ENCODE peak calls at places on chromosomes 6 and 20, in eight cellular contexts. P is PC-3, G is H1, U is activated B cell treated with CpG ODN at 0.5 μM for 24 hours, O is RKO, B is neural progenitor cell, I is GM03348, A is COR-L47. T is an unnamed sample.

GRCh38 chr20:41344938-41345728 is 4.5 kb downstream of the LPIN3 start:
- DNase-seq in P (no peak), G (no peak), U (no peak), O (no peak), B (no peak), I (no peak), A (no peak), T (no peak)

GRCh38 chr6:111794300-111794699 is 79.0 kb downstream of the FYN start:
- DNase-seq in P (no peak), G (no peak), U (no peak), O (no peak), B (no peak), I (no peak), A (no peak), T (no peak)

GRCh38 chr20:49408705-49409104 is 73.8 kb downstream of the KCNB1 start:
- DNase-seq in P (no peak), G (no peak), U (no peak), O (no peak), B (no peak), I (no peak), A (no peak), T (no peak)

GRCh38 chr6:145866449-145867401 is 52.1 kb upstream of the FBXO30 start:
- DNase-seq in P (no peak), G (no peak), U (no peak), O (no peak), B (no peak), I (no peak), A (no peak), T (no peak)

GRCh38 chr6:142500265-142500786 is 198.5 kb downstream of the ADGRG6 start:
- DNase-seq in P (no peak), G (no peak), U (no peak), O (no peak), B (no peak), I (peak), A (no peak), T (no peak)

GRCh38 chr20:1775117-1775516 is 117.5 kb upstream of the SIRPG start:
- DNase-seq in P (peak), G (no peak), U (no peak), O (peak), B (no peak), I (peak), A (no peak), T (no peak)

GRCh38 chr20:49846206-49846807 is 33.7 kb downstream of the SLC9A8 start:
- DNase-seq in P (peak), G (no peak), U (no peak), O (peak), B (peak), I (peak), A (peak), T (peak)

GRCh38 chr20:58542411-58543095 is 27.4 kb upstream of the APCDD1L start:
- DNase-seq in P (peak), G (peak), U (no peak), O (no peak), B (no peak), I (no peak), A (no peak), T (no peak)

GRCh38 chr6:11672261-11672660 is 106.3 kb downstream of the ADTRP start:
- DNase-seq in P (no peak), G (no peak), U (no peak), O (no peak), B (no peak), I (no peak), A (no peak), T (no peak)

GRCh38 chr20:35742741-35743523 is 872 bp upstream of the RBM39 start:
- DNase-seq in P (no peak), G (no peak), U (no peak), O (peak), B (peak), I (no peak), A (peak), T (no peak)

GRCh38 chr20:22499475-22500174 is 84.7 kb downstream of the FOXA2 start:
- DNase-seq in P (no peak), G (no peak), U (no peak), O (no peak), B (no peak), I (no peak), A (peak), T (no peak)

GRCh38 chr6:20409427-20409971 is 7.8 kb downstream of the E2F3 start:
- DNase-seq in P (no peak), G (no peak), U (no peak), O (no peak), B (no peak), I (no peak), A (no peak), T (peak)